ENCODE peak calls at places on chromosomes 16 and 17, in seven cellular contexts. B is mammary epithelial cell; F is CD8-positive, alpha-beta memory T cell; S is germinal center; U is endothelial cell; V is HT1080; O is ELF-1. G is an unnamed sample.

GRCh38 chr17:38671939-38672720 is 2.6 kb downstream of the EPOP start:
- DNase-seq in O (peak), F (no peak), U (no peak), B (no peak), V (no peak), S (no peak), G (no peak)

GRCh38 chr17:7818746-7819645 is 15.0 kb upstream of the KDM6B start:
- DNase-seq in O (no peak), B (no peak), U (no peak), F (no peak), S (no peak), V (no peak), G (no peak)

GRCh38 chr16:5382484-5382883 is 284.9 kb upstream of the EEF2KMT start:
- DNase-seq in B (no peak), U (no peak), V (no peak), S (no peak), O (no peak), F (no peak), G (no peak)

GRCh38 chr17:40325156-40326013 is 16.4 kb downstream of the RARA start:
- DNase-seq in V (no peak), B (no peak), O (no peak), F (no peak), S (peak), U (no peak), G (no peak)

GRCh38 chr16:31711344-31711845 is 162.2 kb upstream of the ZNF267 start:
- DNase-seq in V (no peak), U (no peak), O (no peak), S (no peak), F (no peak), B (no peak), G (no peak)

GRCh38 chr17:79824893-79825579 is 14.2 kb downstream of the CBX4 start:
- DNase-seq in S (no peak), B (no peak), V (no peak), O (no peak), U (no peak), F (no peak), G (no peak)

GRCh38 chr16:48501516-48502377 is 108.2 kb downstream of the N4BP1 start:
- DNase-seq in S (no peak), O (no peak), B (no peak), U (no peak), F (no peak), V (peak), G (no peak)

GRCh38 chr17:77125432-77125901 is 15.3 kb upstream of the SEC14L1 start:
- DNase-seq in U (no peak), B (peak), F (no peak), S (no peak), V (peak), O (no peak), G (peak)

GRCh38 chr17:80446645-80447405 is 29.6 kb downstream of the NPTX1 start:
- DNase-seq in O (no peak), B (peak), V (no peak), U (no peak), S (no peak), F (no peak), G (no peak)

G was measured in RPMI7951.